ENCODE peak calls at places on chromosomes 12 and 14, in four cellular contexts. H, T, X and E are unnamed samples.

GRCh38 chr14:28468191-28469151 is 298.1 kb upstream of the FOXG1 start:
- DNase-seq in H (no peak), T (no peak), X (peak; percentile 3), E (no peak)

GRCh38 chr14:75286313-75286712 is 7.7 kb downstream of the FOS start:
- DNase-seq in H (peak; percentile 63), T (no peak), X (no peak), E (peak; percentile 68)

GRCh38 chr14:103074699-103075341 is 9.2 kb upstream of the LBHD2 start:
- DNase-seq in H (peak; percentile 87), T (no peak), X (no peak), E (peak; percentile 51)

GRCh38 chr12:55073043-55074022 is 52.9 kb upstream of the OR9K2 start:
- DNase-seq in H (peak; percentile 65), T (no peak), X (peak; percentile 88), E (peak; percentile 30)

GRCh38 chr14:68248481-68249255 is 429.1 kb downstream of the RAD51B start:
- DNase-seq in H (peak; percentile 66), T (peak; percentile 78), X (peak; percentile 77), E (peak; percentile 84)

GRCh38 chr14:81341405-81342180 is 58.5 kb downstream of the STON2 start:
- DNase-seq in H (no peak), T (no peak), X (no peak), E (no peak)

GRCh38 chr12:49969027-49969426 is 3.7 kb upstream of the AQP6 start:
- DNase-seq in H (no peak), T (peak; percentile 70), X (no peak), E (no peak)

GRCh38 chr12:96368233-96368632 is 32.0 kb downstream of the CDK17 start:
- DNase-seq in H (no peak), T (no peak), X (no peak), E (no peak)

GRCh38 chr12:109738878-109739665 is 25.4 kb downstream of the FAM222A start:
- DNase-seq in H (peak; percentile 15), T (no peak), X (no peak), E (no peak)

GRCh38 chr12:109741286-109741969 is 27.8 kb downstream of the FAM222A start:
- DNase-seq in H (peak; percentile 38), T (no peak), X (no peak), E (no peak)

GRCh38 chr12:109740694-109741245 is 27.1 kb downstream of the FAM222A start:
- DNase-seq in H (peak; percentile 13), T (no peak), X (no peak), E (no peak)

GRCh38 chr12:109738209-109738608 is 24.6 kb downstream of the FAM222A start:
- DNase-seq in H (peak; percentile 17), T (no peak), X (no peak), E (no peak)

GRCh38 chr12:109739747-109740693 is 26.4 kb downstream of the FAM222A start:
- DNase-seq in H (peak; percentile 33), T (no peak), X (peak; percentile 80), E (no peak)
- TF ChIP-seq CTCF in H (no peak), T (no peak), X (peak; percentile 77), E (no peak)

DNA sequence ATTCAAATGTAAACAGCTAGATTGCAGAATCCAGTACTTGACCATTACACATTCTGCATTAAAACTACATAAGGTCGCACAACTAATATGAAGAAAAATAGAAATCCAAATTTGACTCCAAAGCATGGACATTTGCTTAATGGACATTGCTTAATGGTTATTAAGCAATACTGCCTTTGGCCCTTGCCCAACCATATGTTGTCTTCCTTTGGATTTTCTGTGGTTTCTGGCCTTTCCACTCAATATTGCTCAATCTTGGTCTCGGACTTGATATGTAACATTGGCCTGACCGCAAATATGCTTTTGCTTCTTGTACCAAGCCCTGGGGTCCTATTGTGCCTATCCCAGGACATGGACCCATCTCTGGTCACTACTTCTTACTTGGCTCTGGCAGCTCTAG is 67.2 kb downstream of the PTPRR start:
- DNase-seq in H (no peak), T (no peak), X (no peak), E (peak; percentile 14)
- H3K27ac ChIP-seq in H (no peak overlapping the region), T (peak overlapping the region; percentile 34), X (no peak overlapping the region), E (no peak overlapping the region)

DNA sequence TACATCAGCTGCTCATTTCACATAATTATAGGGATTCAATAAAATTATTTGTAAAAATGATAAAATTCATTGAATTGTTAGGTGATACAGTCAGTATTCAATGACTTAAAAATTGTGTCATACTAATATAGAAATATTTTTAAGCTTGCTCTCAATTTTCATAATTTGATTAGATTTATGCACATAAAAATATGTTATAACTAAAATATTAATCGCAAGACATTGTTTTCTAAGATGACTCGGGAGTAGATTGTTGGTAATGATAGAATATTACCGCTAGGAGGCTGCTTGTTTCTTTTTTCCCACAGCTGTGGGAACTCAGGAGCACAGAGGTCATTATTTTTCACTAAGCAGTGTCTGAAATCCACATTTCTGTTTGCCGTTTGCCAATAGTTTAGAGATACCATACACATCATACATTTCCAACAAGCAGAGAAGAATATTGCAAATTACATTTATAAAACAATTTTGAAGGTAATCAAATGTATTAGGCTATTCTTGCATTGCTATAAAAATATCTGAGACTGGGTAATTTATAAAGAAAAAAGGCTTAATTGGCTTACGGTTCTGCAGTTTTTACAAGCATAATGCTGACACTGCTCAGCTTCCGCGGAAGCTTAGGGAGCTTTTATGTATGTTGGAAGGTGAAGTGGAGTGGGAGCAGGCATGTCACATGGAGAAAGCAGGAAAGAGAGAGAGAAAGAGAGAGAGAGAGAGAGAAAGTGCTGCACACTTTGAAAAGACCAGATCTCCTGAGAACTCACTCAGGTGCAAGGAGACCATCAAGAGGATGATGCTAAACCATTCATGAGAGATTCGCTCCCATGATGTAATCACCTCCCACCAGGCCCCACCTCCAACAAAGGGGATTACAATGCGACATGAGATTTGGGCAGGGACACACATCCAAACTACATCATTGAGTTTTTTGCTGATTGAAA is 9.2 kb downstream of the CD69 start:
- DNase-seq in H (no peak), T (no peak), X (peak; percentile 14), E (no peak)
- H3K4me3 ChIP-seq in H (peak overlapping the region; percentile 18), T (no peak overlapping the region), X (no peak overlapping the region), E (peak overlapping the region; percentile 21)

GRCh38 chr12:118711185-118711584 is 270.2 kb upstream of the SRRM4 start:
- DNase-seq in H (no peak), T (no peak), X (no peak), E (no peak)

GRCh38 chr12:118704517-118704916 is 276.8 kb upstream of the SRRM4 start:
- DNase-seq in H (no peak), T (no peak), X (peak; percentile 16), E (no peak)

GRCh38 chr12:118706437-118706836 is 274.9 kb upstream of the SRRM4 start:
- DNase-seq in H (no peak), T (no peak), X (no peak), E (no peak)
- TF ChIP-seq CTCF in H (no peak), T (no peak), X (no peak), E (no peak)

GRCh38 chr12:22042981-22043669 is 2.9 kb upstream of the CMAS start:
- DNase-seq in H (no peak), T (no peak), X (no peak), E (no peak)

GRCh38 chr12:22034709-22035506 is 11.1 kb upstream of the CMAS start:
- DNase-seq in H (no peak), T (no peak), X (no peak), E (no peak)

GRCh38 chr12:22038734-22039133 is 7.3 kb upstream of the CMAS start:
- DNase-seq in H (no peak), T (no peak), X (no peak), E (no peak)

GRCh38 chr12:22037952-22038351 is 8.1 kb upstream of the CMAS start:
- DNase-seq in H (no peak), T (no peak), X (no peak), E (no peak)

DNA sequence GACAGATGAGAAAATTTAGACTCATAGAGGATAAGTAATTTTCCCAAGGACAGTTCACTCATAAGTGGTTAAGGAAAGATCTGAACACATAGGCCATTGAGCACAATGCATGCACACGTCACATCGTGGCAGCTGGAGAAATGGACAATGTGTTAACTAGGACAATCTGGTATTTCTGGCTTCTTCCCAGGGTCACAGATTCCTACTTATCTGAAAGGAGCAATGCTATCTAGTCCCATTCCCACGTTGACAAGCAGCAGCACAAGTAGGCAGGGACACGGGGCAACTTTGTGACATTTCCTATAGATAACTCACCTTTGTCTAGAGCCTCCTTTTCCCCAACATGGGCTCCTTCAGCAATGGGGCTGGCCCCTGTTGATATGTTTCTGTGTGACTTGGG is 6.7 kb upstream of the CMAS start:
- DNase-seq in H (no peak), T (no peak), X (no peak), E (no peak)
- H3K27ac ChIP-seq in H (no peak overlapping the region), T (no peak overlapping the region), X (no peak overlapping the region), E (no peak overlapping the region)

GRCh38 chr12:6556857-6557256 is 1.0 kb upstream of the IFFO1 start:
- DNase-seq in H (peak; percentile 29), T (no peak), X (no peak), E (no peak)

GRCh38 chr12:6554990-6555691 is 701 bp downstream of the IFFO1 start:
- DNase-seq in H (peak; percentile 66), T (no peak), X (peak; percentile 23), E (no peak)

GRCh38 chr12:6553051-6553868 is 2.6 kb downstream of the IFFO1 start:
- DNase-seq in H (peak; percentile 61), T (peak; percentile 79), X (no peak), E (peak; percentile 88)

GRCh38 chr12:6552140-6552551 is 3.7 kb downstream of the IFFO1 start:
- DNase-seq in H (peak; percentile 83), T (peak; percentile 87), X (no peak), E (peak; percentile 73)

GRCh38 chr12:6554168-6554989 is 1.5 kb downstream of the IFFO1 start:
- DNase-seq in H (peak; percentile 86), T (no peak), X (peak; percentile 93), E (peak; percentile 87)
- H3K4me3 ChIP-seq in H (peak overlapping the region; percentile 98), T (peak overlapping the region; percentile 96), X (peak overlapping the region; percentile 96), E (peak overlapping the region; percentile 72)

GRCh38 chr12:3199551-3200031 is 122.4 kb downstream of the TSPAN9 start:
- DNase-seq in H (no peak), T (no peak), X (peak; percentile 69), E (no peak)
- TF ChIP-seq CTCF in H (no peak), T (no peak), X (no peak), E (no peak)

GRCh38 chr14:99424306-99424877 is 56.3 kb downstream of the SETD3 start:
- DNase-seq in H (no peak), T (no peak), X (no peak), E (no peak)
- H3K27ac ChIP-seq in H (no peak overlapping the region), T (no peak overlapping the region), X (no peak overlapping the region), E (peak overlapping the region; percentile 70)

DNA sequence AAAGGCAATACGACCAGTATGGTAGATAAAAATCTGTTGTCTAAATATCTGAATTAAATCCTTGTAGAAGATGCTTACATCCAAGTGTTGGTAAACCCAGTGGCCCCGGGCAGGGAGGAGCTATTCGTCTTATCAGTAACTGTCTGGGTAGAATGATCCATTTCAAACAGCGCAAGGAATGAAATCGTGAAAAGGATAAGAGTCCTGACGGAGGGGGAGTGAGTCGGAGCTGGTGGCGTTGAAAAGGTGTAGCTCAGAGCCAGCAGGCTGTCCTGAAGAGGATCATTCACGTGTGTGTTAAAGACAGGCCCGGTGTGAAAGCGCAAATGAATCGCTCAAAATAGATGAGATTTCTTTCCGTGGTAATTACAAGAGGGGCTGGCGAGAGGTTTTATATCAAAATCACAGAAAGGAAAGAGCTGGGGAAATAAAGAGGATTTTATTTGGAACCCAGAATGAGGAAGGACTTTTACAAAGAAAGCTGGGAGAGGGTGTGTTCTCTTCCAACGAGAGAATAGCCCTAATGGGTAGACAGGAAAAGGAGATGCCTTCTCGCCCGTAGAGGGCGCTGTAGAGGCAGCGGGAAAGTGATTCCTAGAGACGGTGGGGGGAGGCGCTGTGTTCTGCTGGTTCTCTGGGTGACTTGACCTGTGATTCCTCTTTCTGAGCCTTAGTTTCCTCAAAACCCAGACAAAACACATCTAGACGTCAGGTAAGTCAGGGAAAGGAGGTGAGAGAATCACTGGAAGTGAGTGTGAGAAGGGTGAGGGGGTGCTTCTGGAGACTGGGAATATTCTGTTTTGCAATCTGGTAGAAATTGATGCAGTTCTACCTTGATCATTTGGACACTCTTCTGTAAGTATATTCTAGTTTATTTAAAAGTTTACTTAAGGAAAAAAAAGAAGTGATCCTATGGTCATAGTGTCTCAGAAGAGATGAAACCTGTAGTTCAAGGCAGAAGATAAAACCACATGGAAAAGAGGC is 39.3 kb downstream of the SRRM4 start:
- DNase-seq in H (no peak), T (no peak), X (peak; percentile 88), E (no peak)
- H3K4me3 ChIP-seq in H (no peak overlapping the region), T (no peak overlapping the region), X (no peak overlapping the region), E (no peak overlapping the region)